ENCODE peak calls at places on chromosome 6, in four cellular contexts. H is HepG2, Z is GM12878, F is K562. Y is an unnamed sample.

GRCh38 chr6:29790626-29791025 is 37.0 kb upstream of the HLA-G start:
- DNase-seq in Z (no peak), H (no peak), F (no peak), Y (no peak)

GRCh38 chr6:169619650-169620049 is 82.2 kb downstream of the WDR27 start:
- DNase-seq in H (no peak), Z (no peak), F (no peak), Y (no peak)

GRCh38 chr6:84249724-84250123 is 22.3 kb upstream of the CEP162 start:
- DNase-seq in F (no peak), H (no peak), Z (no peak), Y (no peak)

GRCh38 chr6:44265003-44265842 is at the start of gene NFKBIE:
- DNase-seq in F (peak), H (peak), Z (no peak), Y (no peak)

GRCh38 chr6:44223471-44224153 is at the start of gene SLC29A1:
- DNase-seq in H (peak), Z (no peak), F (peak), Y (peak)

GRCh38 chr6:137013738-137014602 is 30.8 kb downstream of the IL20RA start:
- DNase-seq in Z (no peak), H (peak), F (peak), Y (no peak)

GRCh38 chr6:168736039-168736438 is 295.1 kb downstream of the SMOC2 start:
- DNase-seq in H (no peak), Z (no peak), F (no peak), Y (no peak)

GRCh38 chr6:150417899-150418824 is 49.4 kb downstream of the IYD start:
- DNase-seq in F (peak), Z (peak), H (peak), Y (no peak)

GRCh38 chr6:73579851-73580246 is 59.0 kb upstream of the EEF1A1 start:
- DNase-seq in H (peak), F (peak), Z (peak), Y (no peak)

GRCh38 chr6:958531-958930 is 265.6 kb upstream of the EXOC2 start:
- DNase-seq in Z (no peak), H (no peak), F (no peak), Y (no peak)

GRCh38 chr6:18242062-18242851 is 22.1 kb downstream of the DEK start:
- DNase-seq in F (peak), H (peak), Z (no peak), Y (no peak)

GRCh38 chr6:44956426-44956825 is 371.7 kb upstream of the RUNX2 start:
- DNase-seq in F (no peak), Z (no peak), H (no peak), Y (no peak)

GRCh38 chr6:152087096-152087495 is 279.6 kb downstream of the ESR1 start:
- DNase-seq in F (no peak), H (no peak), Z (no peak), Y (no peak)

GRCh38 chr6:24930386-24930785 is 5.4 kb downstream of the RIPOR2 start:
- DNase-seq in Z (no peak), H (no peak), F (no peak), Y (no peak)

GRCh38 chr6:72418495-72418894 is 203.4 kb upstream of the KCNQ5 start:
- DNase-seq in F (peak), H (no peak), Z (no peak), Y (no peak)

GRCh38 chr6:155093430-155093829 is 98.3 kb downstream of the TIAM2 start:
- DNase-seq in H (no peak), F (no peak), Z (no peak), Y (no peak)

GRCh38 chr6:30500421-30501069 is 11.2 kb downstream of the HLA-E start:
- DNase-seq in F (no peak), Z (no peak), H (no peak), Y (no peak)

GRCh38 chr6:21740719-21741118 is 147.2 kb downstream of the SOX4 start:
- DNase-seq in F (no peak), H (no peak), Z (no peak), Y (no peak)

GRCh38 chr6:29887330-29887818 is 55.0 kb upstream of the HLA-A start:
- DNase-seq in F (no peak), Z (no peak), H (no peak), Y (no peak)

GRCh38 chr6:33172307-33173227 is 19.7 kb downstream of the COL11A2 start:
- DNase-seq in F (peak), Z (no peak), H (peak), Y (peak)

GRCh38 chr6:36249010-36249409 is 20.9 kb upstream of the PNPLA1 start:
- DNase-seq in F (no peak), Z (no peak), H (peak), Y (no peak)

GRCh38 chr6:95515975-95516374 is 61.4 kb upstream of the MANEA start:
- DNase-seq in Z (no peak), H (no peak), F (no peak), Y (no peak)

GRCh38 chr6:151998784-151999183 is 191.3 kb downstream of the ESR1 start:
- DNase-seq in F (no peak), H (no peak), Z (no peak), Y (no peak)

GRCh38 chr6:158818008-158818579 is 1.1 kb downstream of the EZR start:
- DNase-seq in F (peak), H (peak), Z (no peak), Y (no peak)

GRCh38 chr6:112018619-112019416 is 35.1 kb upstream of the CCN6 start:
- DNase-seq in F (no peak), Z (no peak), H (peak), Y (no peak)

GRCh38 chr6:90415178-90415577 is 118.5 kb upstream of the BACH2 start:
- DNase-seq in F (no peak), Z (no peak), H (no peak), Y (no peak)

GRCh38 chr6:129181001-129181400 is 298.1 kb downstream of the LAMA2 start:
- DNase-seq in Z (no peak), F (no peak), H (no peak), Y (no peak)

DNA sequence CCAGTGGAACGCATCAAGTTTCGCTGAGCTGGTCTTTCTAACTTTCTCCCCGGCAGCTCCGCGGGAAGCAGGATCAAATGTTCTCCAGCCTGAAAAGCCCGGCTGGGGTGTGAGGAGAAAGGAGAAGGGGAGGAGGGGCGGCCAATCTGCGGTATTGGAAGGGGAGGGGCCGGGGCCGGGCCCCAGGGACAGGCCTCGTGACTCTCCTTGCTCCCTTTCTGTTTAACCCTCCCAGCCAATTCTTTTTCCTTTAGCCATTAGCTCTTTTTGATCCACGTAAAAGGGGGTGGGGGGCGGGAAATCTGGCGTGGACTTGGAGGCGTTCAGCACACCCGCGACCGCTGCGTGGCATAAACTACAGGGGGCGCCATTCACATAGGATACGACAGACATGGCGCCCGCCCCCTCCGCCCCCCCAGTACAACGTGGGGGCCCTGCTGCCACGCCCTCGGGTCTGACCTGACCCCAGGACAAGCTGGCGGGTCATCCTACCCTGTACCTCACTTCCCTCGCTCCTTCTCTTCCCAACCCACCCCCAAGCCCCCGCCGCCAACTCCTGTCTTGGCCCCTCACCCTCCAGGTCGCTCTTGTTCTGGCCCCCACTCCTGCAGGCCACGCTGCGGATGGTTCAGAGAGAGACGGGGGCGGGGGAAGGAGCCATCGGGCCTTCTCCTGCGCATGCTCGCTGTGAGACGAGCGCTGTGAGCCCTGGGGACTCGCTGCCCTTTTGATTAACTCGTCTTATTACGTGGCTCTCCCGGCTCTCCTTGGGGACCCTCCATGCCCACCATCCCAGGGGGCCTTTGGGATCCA is 7.8 kb upstream of the MDGA1 start:
- DNase-seq in Z (peak), F (peak), H (no peak), Y (peak)
- TF ChIP-seq CTCF in Z (peak), F (peak), H (peak), Y (peak)

GRCh38 chr6:110738899-110739365 is 76.3 kb downstream of the CDK19 start:
- DNase-seq in F (no peak), H (peak), Z (no peak), Y (no peak)
- TF ChIP-seq CBX5 in F (no peak), H (no peak), Z (no peak), Y (no peak)

GRCh38 chr6:156107514-156108150 is 652.0 kb upstream of the NOX3 start:
- DNase-seq in F (no peak), H (no peak), Z (no peak), Y (no peak)

GRCh38 chr6:156098858-156099257 is 643.2 kb upstream of the NOX3 start:
- DNase-seq in F (no peak), H (no peak), Z (no peak), Y (no peak)

DNA sequence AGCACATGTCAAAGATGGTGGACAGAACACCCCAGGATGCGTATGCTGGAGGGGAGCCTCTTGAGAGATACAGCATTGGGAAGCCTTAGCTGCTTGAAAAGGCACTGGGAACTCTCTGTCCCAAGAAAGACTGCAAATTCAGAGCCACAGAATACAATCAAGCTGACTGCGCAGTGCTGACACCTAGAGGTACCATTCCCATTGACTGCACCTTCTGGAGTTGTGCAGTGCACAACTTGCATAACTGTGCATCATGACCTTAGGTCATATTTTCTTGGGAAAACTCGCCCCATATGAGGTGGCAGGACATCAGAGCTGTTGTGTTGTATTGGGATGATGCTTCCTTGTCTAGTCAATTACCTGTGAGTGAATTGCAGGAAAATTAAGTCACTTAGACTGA is 646.5 kb upstream of the NOX3 start:
- DNase-seq in Z (no peak), H (no peak), F (peak), Y (peak)
- TF ChIP-seq CTCF in Z (peak), H (peak), F (no peak), Y (peak)

DNA sequence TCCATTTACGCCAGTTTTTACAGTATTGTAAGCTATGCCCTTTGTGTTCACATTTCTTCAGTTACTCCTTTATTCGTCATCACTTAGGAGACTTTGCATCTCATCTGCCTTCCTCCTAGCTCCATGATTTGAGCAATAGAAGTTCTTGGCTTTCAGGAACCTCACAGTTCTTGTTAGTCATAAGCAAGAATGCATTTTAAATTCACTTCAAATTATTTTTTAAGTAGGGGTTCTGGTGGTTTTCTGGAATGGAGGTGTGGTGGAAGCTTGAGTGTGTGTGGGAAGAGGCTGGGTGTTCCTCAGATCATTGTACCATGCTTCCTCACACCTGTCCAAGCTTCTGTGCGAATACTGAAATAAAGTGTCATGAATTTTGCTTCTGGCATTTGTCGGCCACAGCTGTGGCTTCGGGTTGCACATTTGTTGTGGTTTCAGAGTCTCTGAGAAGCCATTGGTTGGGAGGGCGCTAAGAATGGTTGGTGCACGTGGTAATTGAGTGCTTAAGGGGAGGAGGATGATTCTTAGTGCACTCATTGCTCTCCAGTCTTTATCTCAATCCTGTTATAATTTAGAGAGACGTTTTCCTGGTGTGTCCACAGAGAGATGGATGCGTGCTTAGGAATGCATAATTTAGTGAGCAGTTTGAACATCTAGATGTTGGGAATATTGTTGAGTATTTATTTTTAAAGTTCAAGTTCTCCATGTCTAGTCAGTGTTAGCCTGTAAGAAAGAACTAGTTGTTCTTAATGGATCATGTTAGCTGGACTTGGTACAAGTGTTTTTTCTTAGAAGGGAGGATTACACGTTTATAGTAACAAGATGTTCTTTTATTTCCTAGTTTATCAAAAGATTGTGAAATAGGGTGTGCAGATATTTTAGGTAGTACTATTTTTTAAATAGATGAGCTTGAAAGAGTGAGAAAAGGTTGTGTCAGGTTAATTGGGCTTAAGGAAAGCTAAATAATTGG is 31.9 kb downstream of the FOXO3 start:
- DNase-seq in H (no peak), F (peak), Z (peak), Y (no peak)
- TF ChIP-seq CBX5 in H (no peak), F (no peak), Z (peak), Y (no peak)

GRCh38 chr6:26055670-26056582 is 31.3 kb upstream of the HFE start:
- DNase-seq in Z (peak), H (peak), F (peak), Y (no peak)

GRCh38 chr6:26054937-26055669 is 32.1 kb upstream of the HFE start:
- DNase-seq in Z (peak), F (peak), H (peak), Y (peak)

GRCh38 chr6:26057899-26058298 is 29.3 kb upstream of the HFE start:
- DNase-seq in F (no peak), Z (no peak), H (no peak), Y (no peak)

GRCh38 chr6:26056583-26057350 is 30.5 kb upstream of the HFE start:
- DNase-seq in H (peak), Z (no peak), F (peak), Y (no peak)

GRCh38 chr6:26059901-26060300 is 27.3 kb upstream of the HFE start:
- DNase-seq in Z (no peak), H (no peak), F (no peak), Y (no peak)
- TF ChIP-seq CTCF in Z (no peak), H (no peak), F (no peak), Y (no peak)

DNA sequence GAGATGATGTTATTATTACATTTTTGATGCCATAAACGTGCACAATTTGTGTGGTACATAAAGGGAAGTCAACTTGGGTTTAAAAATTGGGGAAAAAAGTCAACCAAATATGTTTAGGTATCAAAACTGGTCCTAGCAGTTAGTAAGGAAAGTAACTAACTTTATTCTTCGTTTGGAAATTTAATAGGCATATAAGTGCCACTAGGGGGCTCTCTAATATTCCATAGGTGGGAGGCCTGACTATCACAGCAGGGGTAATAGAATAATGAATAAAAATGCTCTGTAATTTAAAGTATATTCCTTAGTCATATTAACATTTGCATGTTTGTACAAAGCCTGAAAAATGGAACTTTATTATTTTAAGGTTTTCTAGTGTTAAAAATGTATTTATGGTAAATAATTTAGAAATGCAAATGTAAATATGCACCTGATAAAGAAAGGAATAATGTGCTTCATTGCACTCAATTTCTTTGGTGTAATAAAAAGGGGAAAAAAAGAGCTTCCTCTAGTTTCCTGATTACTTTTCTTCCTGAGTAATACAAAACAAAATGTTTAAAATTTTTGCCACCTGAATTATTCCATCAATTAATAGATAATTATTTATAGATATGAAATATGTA is 125.7 kb upstream of the HDAC2 start:
- DNase-seq in H (peak), F (peak), Z (no peak), Y (no peak)
- TF ChIP-seq CBX5 in H (no peak), F (no peak), Z (no peak), Y (no peak)

Y was measured in H1.